ENCODE peak calls at places on chromosomes 13 and 19, in ten cellular contexts. V is choroid plexus epithelial cell; Y is T-helper 2 cell; G is fibroblast of villous mesenchyme; N is AG04449; W is stimulated activated CD4-positive, alpha-beta T cell treated with anti-CD3 and anti-CD28 coated beads, Interleukin-15, amount 100 ng/mL, for 1 hour; T is stimulated activated CD8-positive, alpha-beta memory T cell treated with anti-CD3 and anti-CD28 coated beads, Interleukin-2, amount 100 ng/mL, for 48 hours; X is fibroblast of the aortic adventitia; C is left lung; H is ACHN. O is an unnamed sample.

GRCh38 chr13:98976338-98976737 is 1.5 kb downstream of the DOCK9 start:
- DNase-seq in V (peak; percentile 82), Y (no peak), G (peak; percentile 65), N (peak; percentile 40), W (no peak), T (no peak), X (peak; percentile 64), C (no peak), H (no peak), O (no peak)

GRCh38 chr13:61463027-61463426 is 47.4 kb upstream of the PCDH20 start:
- DNase-seq in V (no peak), Y (no peak), G (no peak), N (no peak), W (no peak), T (no peak), X (no peak), C (no peak), H (peak; percentile 47), O (no peak)

GRCh38 chr13:66665991-66666390 is 564.1 kb downstream of the PCDH9 start:
- DNase-seq in V (peak; percentile 86), Y (no peak), G (peak; percentile 20), N (peak; percentile 71), W (no peak), T (no peak), X (peak; percentile 66), C (no peak), H (peak; percentile 92), O (peak; percentile 46)

GRCh38 chr13:51625555-51626345 is 41.5 kb downstream of the WDFY2 start:
- DNase-seq in V (no peak), Y (no peak), G (no peak), N (no peak), W (no peak), T (no peak), X (peak; percentile 53), C (no peak), H (no peak), O (no peak)

GRCh38 chr19:39916236-39916635 is 18.2 kb downstream of the FCGBP start:
- DNase-seq in V (no peak), Y (no peak), G (no peak), N (no peak), W (no peak), T (no peak), X (no peak), C (no peak), H (no peak), O (no peak)

GRCh38 chr13:27533155-27533643 is 82.8 kb upstream of the MTIF3 start:
- DNase-seq in V (peak; percentile 86), Y (peak; percentile 19), G (peak; percentile 76), N (no peak), W (peak; percentile 25), T (peak; percentile 33), X (peak; percentile 69), C (peak; percentile 87), H (peak; percentile 80), O (peak; percentile 23)

GRCh38 chr13:106052200-106052767 is 483.2 kb downstream of the EFNB2 start:
- DNase-seq in V (peak; percentile 10), Y (no peak), G (peak; percentile 32), N (no peak), W (no peak), T (no peak), X (no peak), C (no peak), H (no peak), O (peak; percentile 5)

GRCh38 chr13:101575591-101575990 is 123.1 kb downstream of the ITGBL1 start:
- DNase-seq in V (no peak), Y (no peak), G (no peak), N (no peak), W (no peak), T (no peak), X (peak; percentile 31), C (no peak), H (no peak), O (no peak)

GRCh38 chr13:79281335-79281734 is 124.7 kb downstream of the RBM26 start:
- DNase-seq in V (no peak), Y (no peak), G (no peak), N (no peak), W (no peak), T (no peak), X (no peak), C (no peak), H (no peak), O (no peak)

O was measured in AG09309.